ENCODE peak calls at places on chromosome 1, in seven cellular contexts. V, Q, M, K, U, I and S are unnamed samples.

GRCh38 chr1:72435025-72435424 is 152.7 kb upstream of the NEGR1 start:
- DNase-seq in I (no peak), Q (no peak), U (no peak), K (no peak), V (no peak), M (peak), S (no peak)

GRCh38 chr1:221013691-221014293 is 134.5 kb downstream of the HLX start:
- DNase-seq in V (no peak), I (no peak), M (no peak), K (no peak), U (no peak), Q (no peak), S (no peak)

GRCh38 chr1:153728305-153729066 is 636 bp downstream of the INTS3 start:
- DNase-seq in U (peak), K (no peak), M (peak), Q (peak), V (peak), I (peak), S (peak)

GRCh38 chr1:203702130-203702577 is 62.8 kb upstream of the LAX1 start:
- DNase-seq in K (peak), U (peak), V (peak), Q (peak), I (no peak), M (peak), S (peak)

GRCh38 chr1:18160290-18160942 is 52.8 kb downstream of the IGSF21 start:
- DNase-seq in K (no peak), I (peak), U (no peak), Q (no peak), M (no peak), V (no peak), S (no peak)

GRCh38 chr1:220067246-220068204 is 21.2 kb upstream of the EPRS1 start:
- DNase-seq in Q (no peak), V (no peak), U (no peak), M (no peak), K (no peak), I (no peak), S (no peak)

GRCh38 chr1:202861420-202862121 is 27.4 kb downstream of the RABIF start:
- DNase-seq in Q (peak), M (peak), V (peak), I (peak), U (peak), K (peak), S (peak)

GRCh38 chr1:16351994-16352841 is at the start of gene FBXO42:
- DNase-seq in U (peak), K (peak), Q (peak), M (peak), I (peak), V (peak), S (peak)

GRCh38 chr1:233614173-233614742 is 352 bp downstream of the KCNK1 start:
- DNase-seq in M (no peak), U (no peak), I (peak), K (no peak), V (peak), Q (peak), S (peak)